ENCODE peak calls at places on chromosome X, in four cellular contexts. W, R, M and E are unnamed samples.
A peak's percentile ranks its signal among the peaks of the same experiment; 100 is the strongest.

GRCh38 chrX:155577682-155578081 is 35.1 kb downstream of the TMLHE start:
- DNase-seq in M (no peak), W (no peak), R (no peak), E (no peak)

GRCh38 chrX:150421816-150422215 is 58.7 kb downstream of the MAMLD1 start:
- DNase-seq in W (no peak), M (peak; percentile 77), R (no peak), E (peak; percentile 73)

GRCh38 chrX:40415675-40416074 is 165.1 kb upstream of the ATP6AP2 start:
- DNase-seq in M (no peak), R (no peak), W (no peak), E (no peak)

GRCh38 chrX:16671005-16671404 is 21.0 kb downstream of the S100G start:
- DNase-seq in W (no peak), M (peak; percentile 79), R (peak; percentile 15), E (peak; percentile 74)

GRCh38 chrX:118884552-118885138 is 61.0 kb downstream of the ZCCHC12 start:
- DNase-seq in R (no peak), W (no peak), M (no peak), E (no peak)

GRCh38 chrX:45351478-45351877 is 150.8 kb upstream of the DIPK2B start:
- DNase-seq in R (no peak), M (peak; percentile 74), W (no peak), E (peak; percentile 67)

GRCh38 chrX:17738737-17739535 is 1.6 kb downstream of the SCML1 start:
- DNase-seq in W (no peak), M (peak; percentile 7), R (no peak), E (no peak)

GRCh38 chrX:21479695-21480280 is 105.6 kb downstream of the CNKSR2 start:
- DNase-seq in R (peak; percentile 47), W (no peak), M (peak; percentile 74), E (peak; percentile 67)

GRCh38 chrX:153537080-153537479 is 19.6 kb downstream of the ATP2B3 start:
- DNase-seq in M (no peak), W (no peak), R (no peak), E (no peak)

GRCh38 chrX:71225661-71226060 is 2.6 kb downstream of the GJB1 start:
- DNase-seq in W (no peak), R (no peak), M (no peak), E (no peak)

DNA sequence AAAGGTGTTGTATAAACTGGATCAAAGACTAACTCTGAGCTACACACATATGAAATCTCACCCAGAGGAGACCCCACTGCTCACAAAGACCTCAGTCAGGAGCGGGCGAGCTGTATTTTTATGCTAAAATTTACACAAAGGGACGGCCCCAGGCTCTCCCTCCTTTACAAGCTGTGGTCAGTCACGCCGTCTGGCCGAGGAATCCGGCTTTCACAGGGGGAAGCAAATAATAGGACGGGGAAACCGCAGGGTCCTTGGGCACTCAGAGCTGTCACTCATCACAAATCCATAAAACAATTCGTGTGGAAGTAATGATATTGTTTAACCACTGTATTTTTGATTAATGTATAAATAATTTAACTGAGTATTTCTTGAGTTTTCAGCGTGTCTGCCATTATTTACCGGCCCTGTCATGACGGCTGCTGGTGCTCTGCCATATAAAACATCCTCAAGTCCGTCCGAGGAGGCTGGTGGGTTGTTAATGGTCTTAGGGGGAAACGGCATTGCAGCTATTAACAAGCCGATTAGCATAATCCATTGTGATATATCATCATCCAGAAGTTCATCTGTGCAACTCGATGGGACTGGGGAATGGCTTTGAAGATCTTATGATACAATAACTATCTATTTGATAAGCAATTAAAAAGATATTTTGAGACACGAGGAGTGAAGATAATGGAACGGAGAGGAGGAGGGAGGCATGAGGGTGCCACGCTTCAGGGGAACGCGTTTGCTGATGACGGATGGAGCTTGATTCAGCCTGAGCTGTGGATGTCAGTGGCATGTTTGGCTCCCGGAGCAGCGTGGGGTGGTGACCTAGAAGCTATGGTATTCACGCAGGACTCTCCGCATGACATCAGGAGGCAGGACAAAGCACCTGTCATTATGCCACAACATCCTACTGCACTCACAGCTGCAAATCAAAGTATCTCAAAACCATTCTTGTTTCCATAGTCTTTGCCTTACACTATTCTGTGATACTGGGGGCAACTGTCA is 150.9 kb downstream of the SHOX start:
- DNase-seq in M (no peak), W (no peak), R (no peak), E (no peak)
- H3K4me3 ChIP-seq in M (no peak overlapping the region), W (no peak overlapping the region), R (no peak overlapping the region), E (no peak overlapping the region)

GRCh38 chrX:25005034-25005381 is 10.8 kb downstream of the ARX start:
- DNase-seq in W (no peak), M (no peak), R (no peak), E (no peak)
- H3K4me3 ChIP-seq in W (peak overlapping the region; percentile 38), M (peak overlapping the region; percentile 28), R (no peak overlapping the region), E (no peak overlapping the region)

GRCh38 chrX:130118941-130119640 is 8.8 kb upstream of the ELF4 start:
- DNase-seq in M (peak; percentile 68), W (no peak), R (no peak), E (peak; percentile 63)

GRCh38 chrX:130121505-130121800 is 11.2 kb upstream of the ELF4 start:
- DNase-seq in R (no peak), M (no peak), W (no peak), E (no peak)

GRCh38 chrX:130120746-130121504 is 10.6 kb upstream of the ELF4 start:
- DNase-seq in M (peak; percentile 91), R (peak; percentile 56), W (no peak), E (peak; percentile 76)

GRCh38 chrX:130118396-130118795 is 8.1 kb upstream of the ELF4 start:
- DNase-seq in R (no peak), W (no peak), M (peak; percentile 88), E (peak; percentile 80)

DNA sequence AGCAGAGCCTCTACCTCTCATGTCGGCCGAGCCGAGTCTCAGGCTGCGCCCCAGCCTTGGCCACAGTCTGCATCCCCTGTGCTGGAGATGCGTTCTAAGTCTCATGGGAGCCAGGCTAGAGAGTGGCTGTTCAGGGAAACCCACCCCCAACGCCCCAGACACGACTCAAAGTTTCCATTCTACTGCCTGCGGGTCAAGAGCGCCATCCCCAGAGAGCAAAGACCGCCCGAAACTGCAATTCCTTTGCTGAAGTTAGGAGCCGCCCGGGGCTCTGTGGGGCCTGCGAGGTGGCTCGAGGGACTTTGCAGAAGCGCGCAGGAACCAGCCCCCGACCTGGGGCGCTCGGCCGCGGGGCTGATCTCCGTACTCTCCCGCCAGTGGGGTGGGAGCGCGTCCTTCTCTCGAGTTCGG is 10.0 kb upstream of the ELF4 start:
- DNase-seq in W (no peak), M (no peak), R (peak; percentile 16), E (no peak)
- H3K4me3 ChIP-seq in W (no peak overlapping the region), M (peak overlapping the region; percentile 25), R (peak overlapping the region; percentile 59), E (peak overlapping the region; percentile 22)

GRCh38 chrX:38816158-38816557 is 14.9 kb downstream of the MID1IP1 start:
- DNase-seq in W (no peak), R (no peak), M (no peak), E (no peak)

GRCh38 chrX:38819163-38819562 is 17.9 kb downstream of the MID1IP1 start:
- DNase-seq in M (no peak), R (no peak), W (no peak), E (no peak)

GRCh38 chrX:38820751-38821150 is 19.5 kb downstream of the MID1IP1 start:
- DNase-seq in M (no peak), W (no peak), R (no peak), E (no peak)

GRCh38 chrX:38819709-38820108 is 18.4 kb downstream of the MID1IP1 start:
- DNase-seq in M (no peak), R (no peak), W (no peak), E (no peak)

DNA sequence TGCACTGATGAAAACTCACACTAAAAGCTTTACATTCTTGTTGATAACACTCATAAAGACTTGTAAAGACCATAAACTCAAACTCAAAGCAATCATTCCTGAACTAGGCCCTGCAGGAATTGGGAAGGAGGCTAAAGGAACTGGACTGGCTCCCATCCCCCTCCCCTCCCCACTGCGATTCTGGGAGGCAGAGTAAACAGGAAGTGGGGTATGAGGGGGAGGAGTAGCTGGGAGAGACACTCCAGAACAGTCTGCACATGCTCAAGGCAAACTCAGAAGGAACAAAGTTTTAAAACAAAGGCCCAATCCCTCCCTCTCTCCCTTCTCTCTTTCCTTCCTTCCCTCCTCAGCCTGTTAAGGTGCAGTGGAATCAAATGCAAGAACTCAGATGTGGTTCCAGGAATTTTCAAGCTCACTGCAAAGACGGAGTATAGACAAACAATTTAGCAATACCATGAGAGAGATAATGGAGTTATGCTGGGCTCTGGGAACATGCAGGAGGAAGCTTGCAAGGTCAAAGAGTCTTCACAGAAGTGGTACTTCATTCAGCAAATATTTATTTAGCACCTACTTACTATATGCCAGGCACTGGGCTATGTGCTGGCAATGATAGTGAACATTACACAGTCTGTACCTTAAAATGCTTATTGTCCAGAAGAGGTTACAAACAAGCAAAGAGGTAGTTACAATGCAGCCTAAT is 15.9 kb downstream of the MID1IP1 start:
- DNase-seq in W (peak; percentile 50), M (peak; percentile 38), R (no peak), E (peak; percentile 48)
- H3K4me3 ChIP-seq in W (no peak overlapping the region), M (no peak overlapping the region), R (no peak overlapping the region), E (no peak overlapping the region)

GRCh38 chrX:86421771-86422170 is 273.5 kb downstream of the DACH2 start:
- DNase-seq in W (no peak), R (no peak), M (no peak), E (no peak)
- H3K4me3 ChIP-seq in W (no peak overlapping the region), R (no peak overlapping the region), M (no peak overlapping the region), E (no peak overlapping the region)

GRCh38 chrX:57070185-57070984 is 51.0 kb downstream of the SPIN2B start:
- DNase-seq in R (no peak), W (no peak), M (no peak), E (no peak)

DNA sequence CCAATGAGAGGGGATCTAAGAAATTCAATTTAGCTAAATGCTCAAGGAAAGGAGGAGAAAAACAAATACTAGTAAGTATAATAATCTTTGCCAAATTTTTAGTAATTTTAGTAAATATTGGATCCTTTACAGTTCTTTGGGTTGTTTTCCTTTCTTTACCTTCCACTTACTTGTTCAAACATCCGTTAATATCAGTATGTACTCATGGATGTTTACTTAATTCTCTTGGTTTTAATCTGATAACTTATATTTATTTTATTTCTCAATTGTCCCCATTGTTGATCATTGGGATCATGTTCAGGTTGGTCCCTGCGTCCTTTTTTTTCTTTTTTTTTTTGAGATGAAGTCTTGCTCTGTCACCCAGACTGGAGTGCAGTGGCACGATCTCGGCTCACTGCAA is 46.9 kb downstream of the SPIN2B start:
- DNase-seq in W (no peak), M (no peak), R (no peak), E (no peak)
- H3K4me3 ChIP-seq in W (no peak overlapping the region), M (no peak overlapping the region), R (no peak overlapping the region), E (no peak overlapping the region)

GRCh38 chrX:13574600-13574999 is 5.2 kb downstream of the EGFL6 start:
- DNase-seq in M (no peak), R (no peak), W (no peak), E (no peak)

GRCh38 chrX:13570245-13570573 is 808 bp downstream of the EGFL6 start:
- DNase-seq in W (no peak), R (no peak), M (no peak), E (no peak)

GRCh38 chrX:13569479-13570244 is at the start of gene EGFL6:
- DNase-seq in R (no peak), W (no peak), M (no peak), E (no peak)

GRCh38 chrX:13571136-13571535 is 1.7 kb downstream of the EGFL6 start:
- DNase-seq in W (no peak), R (no peak), M (no peak), E (no peak)
- H3K4me3 ChIP-seq in W (no peak overlapping the region), R (no peak overlapping the region), M (no peak overlapping the region), E (no peak overlapping the region)

DNA sequence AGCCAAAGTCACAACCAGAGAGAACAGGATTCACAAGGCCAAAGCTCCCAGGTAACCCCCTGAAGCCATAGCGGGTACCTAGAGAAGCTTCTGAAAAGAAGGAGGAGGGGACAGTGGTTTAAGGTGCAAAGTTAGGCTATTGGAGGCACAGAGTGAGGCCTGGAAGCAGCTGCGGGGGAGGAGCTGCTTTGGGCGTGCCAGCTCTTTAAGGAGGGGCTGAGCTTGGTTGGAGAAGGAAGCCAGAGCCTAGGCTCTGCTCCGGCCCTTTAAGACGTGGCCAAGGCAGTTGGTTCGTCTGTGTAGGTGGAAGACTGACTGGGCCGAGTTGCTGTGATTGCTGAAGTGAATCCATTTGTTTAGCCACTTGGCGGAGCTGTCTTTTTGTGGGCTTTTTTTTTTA is 1.5 kb downstream of the KLF8 start:
- DNase-seq in M (no peak), W (peak; percentile 26), R (no peak), E (peak; percentile 80)
- H3K4me3 ChIP-seq in M (no peak overlapping the region), W (no peak overlapping the region), R (no peak overlapping the region), E (peak overlapping the region; percentile 46)